ENCODE peak calls at places on chromosome 22, in ten cellular contexts. O is CD8-positive, alpha-beta T cell; S is left ventricle myocardium inferior; T is HFFc6; C is CD4-positive, alpha-beta T cell; L is stomach; G is dorsolateral prefrontal cortex; R is uterus; X is HFF-Myc; V is psoas muscle. W is an unnamed sample.

GRCh38 chr22:19718255-19719054 is 4.2 kb downstream of the SEPTIN5 start:
- DNase-seq in O (no peak), S (no peak), T (no peak), C (no peak), L (no peak), G (no peak), R (no peak), X (no peak), V (no peak), W (no peak)

GRCh38 chr22:30310881-30311771 is 15.6 kb downstream of the TBC1D10A start:
- DNase-seq in O (no peak), S (peak; percentile 80), T (peak; percentile 35), C (no peak), L (peak; percentile 92), G (no peak), R (peak; percentile 67), X (no peak), V (no peak), W (no peak)

GRCh38 chr22:46422896-46423295 is 87.4 kb downstream of the TRMU start:
- DNase-seq in O (no peak), S (peak; percentile 58), T (no peak), C (no peak), L (peak; percentile 39), G (no peak), R (no peak), X (no peak), V (no peak), W (no peak)

GRCh38 chr22:48653306-48653705 is 1174.4 kb downstream of the BRD1 start:
- DNase-seq in O (no peak), S (no peak), T (no peak), C (no peak), L (no peak), G (no peak), R (no peak), X (no peak), V (no peak), W (no peak)

GRCh38 chr22:33492210-33492651 is 428.0 kb downstream of the LARGE1 start:
- DNase-seq in O (no peak), S (no peak), T (no peak), C (no peak), L (peak; percentile 28), G (no peak), R (no peak), X (no peak), V (no peak), W (no peak)

GRCh38 chr22:32622004-32622761 is 147.6 kb downstream of the FBXO7 start:
- DNase-seq in O (no peak), S (peak; percentile 62), T (peak; percentile 59), C (no peak), L (no peak), G (no peak), R (peak; percentile 72), X (peak; percentile 71), V (peak; percentile 40), W (no peak)

GRCh38 chr22:28711820-28712777 is 29.5 kb downstream of the CHEK2 start:
- DNase-seq in O (no peak), S (no peak), T (peak; percentile 95), C (no peak), L (no peak), G (no peak), R (no peak), X (peak; percentile 79), V (no peak), W (no peak)

GRCh38 chr22:27310966-27311665 is 490.4 kb downstream of the MN1 start:
- DNase-seq in O (no peak), S (no peak), T (no peak), C (no peak), L (no peak), G (no peak), R (no peak), X (no peak), V (no peak), W (no peak)

GRCh38 chr22:27377901-27378300 is 423.7 kb downstream of the MN1 start:
- DNase-seq in O (no peak), S (no peak), T (no peak), C (no peak), L (peak; percentile 83), G (no peak), R (no peak), X (no peak), V (no peak), W (no peak)

GRCh38 chr22:42697542-42698013 is 23.1 kb downstream of the A4GALT start:
- DNase-seq in O (no peak), S (peak; percentile 91), T (peak; percentile 89), C (no peak), L (peak; percentile 66), G (no peak), R (peak; percentile 89), X (peak; percentile 61), V (peak; percentile 91), W (no peak)

GRCh38 chr22:25169278-25170031 is 30.2 kb upstream of the CRYBB3 start:
- DNase-seq in O (no peak), S (no peak), T (no peak), C (no peak), L (no peak), G (no peak), R (no peak), X (no peak), V (no peak), W (no peak)

GRCh38 chr22:20268350-20269012 is 363 bp upstream of the RTN4R start:
- DNase-seq in O (peak; percentile 54), S (peak; percentile 56), T (no peak), C (peak; percentile 22), L (peak; percentile 75), G (peak; percentile 79), R (peak; percentile 68), X (no peak), V (peak; percentile 69), W (peak; percentile 64)

GRCh38 chr22:47850644-47851151 is 1088.2 kb downstream of the TBC1D22A start:
- DNase-seq in O (no peak), S (no peak), T (no peak), C (no peak), L (no peak), G (no peak), R (no peak), X (no peak), V (no peak), W (no peak)

GRCh38 chr22:39319284-39320170 is at the start of gene RPL3:
- DNase-seq in O (peak; percentile 98), S (peak; percentile 96), T (peak; percentile 97), C (peak; percentile 96), L (peak; percentile 98), G (peak; percentile 97), R (peak; percentile 98), X (peak; percentile 96), V (peak; percentile 96), W (peak; percentile 99)
- TF ChIP-seq CTCF in O (no peak), S (peak; percentile 42), T (peak; percentile 54), C (no peak), L (no peak), G (no peak), R (peak; percentile 17), X (no peak), V (peak; percentile 24), W (no peak)

GRCh38 chr22:37608477-37609239 is at the start of gene GGA1:
- DNase-seq in O (peak; percentile 95), S (peak; percentile 96), T (peak; percentile 95), C (peak; percentile 98), L (peak; percentile 96), G (peak; percentile 97), R (peak; percentile 94), X (peak; percentile 93), V (peak; percentile 96), W (peak; percentile 82)
- TF ChIP-seq CTCF in O (no peak), S (peak; percentile 25), T (peak; percentile 50), C (no peak), L (no peak), G (no peak), R (no peak), X (no peak), V (no peak), W (no peak)

GRCh38 chr22:41333806-41334205 is 32.5 kb downstream of the ZC3H7B start:
- DNase-seq in O (no peak), S (no peak), T (no peak), C (no peak), L (no peak), G (no peak), R (no peak), X (no peak), V (no peak), W (no peak)

GRCh38 chr22:41334951-41335635 is 33.8 kb downstream of the ZC3H7B start:
- DNase-seq in O (no peak), S (no peak), T (no peak), C (no peak), L (no peak), G (no peak), R (no peak), X (no peak), V (no peak), W (no peak)

GRCh38 chr22:41330169-41330568 is 28.8 kb downstream of the ZC3H7B start:
- DNase-seq in O (no peak), S (no peak), T (no peak), C (no peak), L (no peak), G (no peak), R (no peak), X (no peak), V (no peak), W (no peak)

GRCh38 chr22:41332217-41332616 is 30.9 kb downstream of the ZC3H7B start:
- DNase-seq in O (no peak), S (no peak), T (no peak), C (no peak), L (no peak), G (no peak), R (no peak), X (no peak), V (no peak), W (no peak)

GRCh38 chr22:41334215-41334614 is 32.9 kb downstream of the ZC3H7B start:
- DNase-seq in O (no peak), S (no peak), T (no peak), C (no peak), L (no peak), G (no peak), R (no peak), X (no peak), V (peak; percentile 37), W (no peak)
- TF ChIP-seq CTCF in O (no peak), S (no peak), T (no peak), C (no peak), L (no peak), G (no peak), R (no peak), X (no peak), V (no peak), W (no peak)

GRCh38 chr22:40853961-40854360 is 2.5 kb downstream of the ST13 start:
- DNase-seq in O (no peak), S (no peak), T (no peak), C (no peak), L (no peak), G (no peak), R (no peak), X (no peak), V (no peak), W (no peak)

GRCh38 chr22:40857309-40857851 is 432 bp downstream of the XPNPEP3 start:
- DNase-seq in O (no peak), S (no peak), T (no peak), C (no peak), L (no peak), G (no peak), R (no peak), X (no peak), V (no peak), W (no peak)

GRCh38 chr22:40855960-40856512 is 403 bp downstream of the ST13 start:
- DNase-seq in O (no peak), S (peak; percentile 33), T (no peak), C (no peak), L (peak; percentile 28), G (no peak), R (no peak), X (no peak), V (no peak), W (no peak)

GRCh38 chr22:40855104-40855959 is 1.1 kb downstream of the ST13 start:
- DNase-seq in O (no peak), S (no peak), T (no peak), C (no peak), L (no peak), G (no peak), R (peak; percentile 30), X (no peak), V (peak; percentile 14), W (no peak)

GRCh38 chr22:40856513-40857308 is at the start of the genes ST13 and XPNPEP3:
- DNase-seq in O (peak; percentile 97), S (peak; percentile 98), T (peak; percentile 95), C (peak; percentile 95), L (peak; percentile 97), G (peak; percentile 95), R (peak; percentile 98), X (peak; percentile 84), V (peak; percentile 98), W (peak; percentile 96)
- TF ChIP-seq CTCF in O (peak; percentile 42), S (peak; percentile 31), T (peak; percentile 74), C (peak; percentile 38), L (no peak), G (no peak), R (peak; percentile 23), X (peak; percentile 23), V (no peak), W (no peak)